ENCODE peak calls at places on chromosomes 11 and 22, in ten cellular contexts. Q, C, I, R, E, J, N, G, S and A are unnamed samples.

GRCh38 chr22:38239101-38239761 is 33.6 kb downstream of the TMEM184B start:
- DNase-seq in Q (no peak), C (no peak), I (peak; percentile 63), R (no peak), E (peak; percentile 57), J (no peak), N (no peak), G (peak; percentile 63), S (no peak), A (no peak)

GRCh38 chr11:100716848-100717247 is 29.8 kb downstream of the ARHGAP42 start:
- DNase-seq in Q (no peak), C (no peak), I (no peak), R (no peak), E (no peak), J (no peak), N (no peak), G (no peak), S (no peak), A (no peak)

GRCh38 chr11:97414801-97415200 is 1025.0 kb downstream of the JRKL start:
- DNase-seq in Q (no peak), C (no peak), I (no peak), R (no peak), E (no peak), J (no peak), N (no peak), G (no peak), S (no peak), A (no peak)

GRCh38 chr11:64742087-64742939 is 1.6 kb downstream of the RASGRP2 start:
- DNase-seq in Q (no peak), C (peak; percentile 70), I (peak; percentile 47), R (peak; percentile 72), E (no peak), J (no peak), N (no peak), G (no peak), S (no peak), A (peak; percentile 45)

GRCh38 chr22:26922804-26923203 is 265.4 kb downstream of the MIAT start:
- DNase-seq in Q (no peak), C (no peak), I (no peak), R (peak; percentile 83), E (no peak), J (no peak), N (no peak), G (no peak), S (no peak), A (no peak)

GRCh38 chr11:12827929-12828812 is 153.9 kb downstream of the TEAD1 start:
- DNase-seq in Q (no peak), C (peak; percentile 23), I (peak; percentile 86), R (peak; percentile 76), E (no peak), J (peak; percentile 34), N (no peak), G (peak; percentile 57), S (no peak), A (peak; percentile 57)

GRCh38 chr11:35725880-35726279 is 63.3 kb downstream of the TRIM44 start:
- DNase-seq in Q (no peak), C (no peak), I (peak; percentile 82), R (no peak), E (peak; percentile 73), J (no peak), N (peak; percentile 26), G (peak; percentile 35), S (no peak), A (no peak)

GRCh38 chr11:64844330-64845124 is at the start of gene CDC42BPG:
- DNase-seq in Q (no peak), C (peak; percentile 83), I (peak; percentile 69), R (peak; percentile 97), E (peak; percentile 37), J (peak; percentile 65), N (peak; percentile 57), G (no peak), S (peak; percentile 58), A (peak; percentile 75)

GRCh38 chr11:61384271-61385242 is 7.8 kb upstream of the TMEM216 start:
- DNase-seq in Q (no peak), C (no peak), I (peak; percentile 69), R (peak; percentile 72), E (no peak), J (no peak), N (no peak), G (no peak), S (no peak), A (no peak)

DNA sequence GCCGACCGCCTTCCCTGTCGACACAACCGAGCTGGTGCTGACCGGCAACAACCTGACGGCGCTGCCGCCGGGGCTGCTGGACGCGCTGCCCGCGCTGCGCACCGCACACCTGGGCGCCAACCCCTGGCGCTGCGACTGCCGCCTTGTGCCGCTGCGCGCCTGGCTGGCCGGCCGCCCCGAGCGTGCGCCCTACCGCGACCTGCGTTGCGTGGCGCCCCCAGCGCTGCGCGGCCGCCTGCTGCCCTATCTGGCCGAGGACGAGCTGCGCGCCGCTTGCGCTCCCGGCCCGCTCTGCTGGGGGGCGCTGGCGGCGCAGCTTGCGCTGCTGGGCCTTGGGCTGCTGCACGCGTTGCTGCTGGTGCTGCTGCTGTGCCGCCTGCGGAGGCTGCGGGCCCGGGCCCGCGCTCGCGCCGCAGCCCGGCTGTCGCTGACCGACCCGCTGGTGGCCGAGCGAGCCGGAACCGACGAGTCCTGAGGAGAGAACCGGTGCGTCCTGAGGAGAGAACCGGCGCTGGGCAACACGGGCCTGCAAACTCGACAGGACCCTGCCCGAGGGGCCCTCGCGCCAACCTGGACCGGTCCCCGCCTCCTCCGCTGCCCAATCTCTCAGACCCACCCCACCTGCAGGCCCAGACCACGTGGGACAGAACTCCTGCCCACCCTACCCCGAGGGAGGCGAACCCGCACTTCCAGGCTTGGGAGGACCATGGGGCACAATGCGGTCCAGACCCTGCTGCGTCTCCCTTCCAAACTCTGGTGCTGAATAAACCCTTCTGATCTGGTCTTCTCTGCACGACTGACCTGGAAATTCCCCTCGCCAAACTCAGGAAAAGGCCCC is 870 bp downstream of the GP1BB start:
- DNase-seq in Q (no peak), C (no peak), I (peak; percentile 42), R (peak; percentile 82), E (no peak), J (no peak), N (no peak), G (no peak), S (peak; percentile 59), A (peak; percentile 37)
- TF ChIP-seq CTCF in Q (no peak), C (peak; percentile 45), I (no peak), R (peak; percentile 18), E (no peak), J (no peak), N (no peak), G (no peak), S (peak; percentile 47), A (peak; percentile 22)

GRCh38 chr11:75041263-75041662 is 52.5 kb downstream of the NEU3 start:
- DNase-seq in Q (no peak), C (no peak), I (no peak), R (no peak), E (no peak), J (no peak), N (no peak), G (no peak), S (no peak), A (no peak)

GRCh38 chr11:75035911-75036536 is 47.3 kb downstream of the NEU3 start:
- DNase-seq in Q (peak; percentile 91), C (no peak), I (no peak), R (no peak), E (peak; percentile 37), J (no peak), N (peak; percentile 73), G (peak; percentile 45), S (no peak), A (no peak)

DNA sequence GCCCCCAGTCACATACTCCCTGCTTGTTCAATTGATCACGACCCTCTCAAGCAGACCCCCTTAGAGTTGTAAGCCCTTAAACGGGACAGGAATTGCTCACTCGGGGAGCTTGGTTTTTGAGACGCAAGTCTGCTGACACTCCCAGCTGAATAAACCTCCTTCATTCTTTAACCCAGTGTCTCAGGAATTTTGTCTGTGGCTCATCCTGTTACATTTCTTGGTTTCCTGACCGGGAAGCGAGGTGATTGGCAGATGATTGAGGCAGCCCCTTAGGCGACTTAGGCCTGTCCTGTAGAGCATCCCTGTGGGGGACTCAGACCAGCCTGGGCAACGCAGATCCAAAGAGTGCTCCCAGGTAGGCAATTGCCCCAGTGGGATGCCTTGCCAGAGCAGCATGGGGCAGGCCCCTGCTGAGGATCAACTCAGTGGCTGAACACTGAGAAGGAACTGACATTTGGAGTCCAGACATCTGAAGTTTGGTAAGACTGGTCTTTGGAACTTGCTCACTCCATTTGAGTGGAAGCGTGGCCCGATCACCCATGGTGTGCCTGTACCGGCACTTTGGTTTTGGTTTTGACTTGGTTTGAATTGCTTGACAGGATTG is 51.5 kb downstream of the NEU3 start:
- DNase-seq in Q (peak; percentile 60), C (no peak), I (no peak), R (no peak), E (no peak), J (no peak), N (no peak), G (no peak), S (no peak), A (no peak)
- TF ChIP-seq CTCF in Q (no peak), C (no peak), I (no peak), R (no peak), E (no peak), J (no peak), N (no peak), G (no peak), S (no peak), A (no peak)

DNA sequence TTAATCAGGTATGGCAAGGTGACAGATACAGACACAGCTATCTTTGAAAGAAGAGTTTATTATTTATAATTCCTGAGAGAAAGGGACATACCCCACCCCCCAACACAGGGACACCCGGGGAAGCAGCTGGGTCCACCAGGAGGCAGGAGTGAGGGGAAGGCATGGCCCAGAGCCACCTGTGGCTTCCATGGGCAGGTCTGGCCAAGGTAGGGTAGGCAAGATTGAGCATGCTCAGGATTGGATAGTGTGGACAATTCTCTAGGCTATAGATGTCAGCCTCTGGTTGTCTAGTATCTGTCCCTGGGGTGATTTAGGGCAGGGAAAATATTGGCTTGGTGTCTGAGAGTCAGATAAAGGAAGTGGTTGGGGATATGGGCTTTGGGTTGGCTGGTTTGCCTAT is 27.5 kb upstream of the SMIM35 start:
- DNase-seq in Q (no peak), C (no peak), I (no peak), R (no peak), E (no peak), J (no peak), N (no peak), G (no peak), S (no peak), A (no peak)
- TF ChIP-seq CTCF in Q (no peak), C (no peak), I (no peak), R (no peak), E (no peak), J (no peak), N (no peak), G (no peak), S (no peak), A (no peak)

DNA sequence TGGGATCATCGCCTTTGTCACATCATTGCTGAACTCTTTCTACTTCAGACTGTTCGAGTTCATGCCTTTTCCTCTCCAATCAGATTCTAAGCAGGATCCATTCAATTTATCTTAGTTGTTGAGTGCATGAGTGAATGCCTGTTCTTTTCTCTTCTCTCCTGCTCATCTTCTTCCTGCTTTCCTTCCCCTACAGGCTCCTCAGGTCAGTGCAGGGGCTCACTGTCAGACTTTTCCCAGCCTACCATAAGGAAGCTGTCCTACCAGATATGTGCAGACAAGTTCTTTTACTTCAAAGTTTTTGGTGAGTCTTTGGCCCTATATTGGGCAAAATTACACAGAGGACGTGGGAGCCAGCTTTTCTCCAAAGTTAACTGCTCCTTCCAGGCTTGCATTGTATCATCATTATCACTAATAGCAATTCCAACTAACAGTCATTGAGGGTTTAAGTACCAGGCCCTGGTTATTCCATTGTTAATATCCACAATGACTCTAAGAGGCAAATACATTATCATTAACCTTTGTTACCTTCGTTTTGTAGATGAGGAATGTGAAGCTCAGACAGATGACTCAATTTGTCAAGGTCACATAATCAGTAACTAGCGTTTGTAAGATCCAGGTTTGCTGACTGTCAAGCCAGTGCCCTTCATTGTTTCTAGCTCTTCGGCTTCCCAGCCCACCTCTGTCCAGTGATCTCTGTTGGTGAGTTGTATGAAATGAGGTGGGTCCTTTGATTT is 30.4 kb downstream of the OR6Q1 start:
- DNase-seq in Q (peak; percentile 60), C (no peak), I (no peak), R (peak; percentile 62), E (no peak), J (no peak), N (no peak), G (no peak), S (no peak), A (no peak)
- TF ChIP-seq CTCF in Q (no peak), C (no peak), I (no peak), R (peak; percentile 52), E (no peak), J (no peak), N (no peak), G (peak; percentile 16), S (peak; percentile 41), A (no peak)